ENCODE peak calls at places on chromosomes 11 and 22, in eight cellular contexts. E is HTR-8/SVneo; D is astrocyte of the hippocampus; S is NCI-H345; N is AG08395; F is activated CD4-positive, CD25-positive, alpha-beta regulatory T cell; C is activated naive CD8-positive, alpha-beta T cell treated with anti-CD3 and anti-CD28 coated beads, Interleukin-2, amount 50 U/mL, for 24 hours; M is left ventricle myocardium superior. Q is an unnamed sample.

GRCh38 chr11:111305871-111306270 is 7.5 kb downstream of the POU2AF3 start:
- DNase-seq in E (no peak), D (no peak), S (no peak), N (no peak), F (no peak), C (no peak), M (no peak), Q (no peak)

GRCh38 chr11:105861225-105861624 is 160.8 kb downstream of the MSANTD4 start:
- DNase-seq in E (peak), D (peak), S (peak), N (no peak), F (no peak), C (no peak), M (no peak), Q (no peak)

GRCh38 chr11:59706518-59707285 is 6.9 kb downstream of the OR10V1 start:
- DNase-seq in E (peak), D (peak), S (no peak), N (peak), F (no peak), C (no peak), M (no peak), Q (no peak)

GRCh38 chr11:12007769-12008737 is at the start of gene DKK3:
- DNase-seq in E (no peak), D (peak), S (no peak), N (no peak), F (no peak), C (no peak), M (peak), Q (peak)

GRCh38 chr11:132864811-132865576 is 667.3 kb downstream of the OPCML start:
- DNase-seq in E (no peak), D (no peak), S (no peak), N (no peak), F (no peak), C (no peak), M (no peak), Q (no peak)

GRCh38 chr11:112343368-112344039 is 82.8 kb upstream of the PLET1 start:
- DNase-seq in E (no peak), D (peak), S (peak), N (no peak), F (no peak), C (no peak), M (no peak), Q (no peak)

GRCh38 chr22:17119481-17120202 is 1.5 kb downstream of the TMEM121B start:
- DNase-seq in E (no peak), D (peak), S (no peak), N (no peak), F (no peak), C (peak), M (peak), Q (peak)

GRCh38 chr22:31126128-31126868 is 3.5 kb downstream of the INPP5J start:
- DNase-seq in E (no peak), D (no peak), S (no peak), N (no peak), F (no peak), C (no peak), M (no peak), Q (no peak)

GRCh38 chr11:26806209-26806608 is 84.3 kb upstream of the SLC5A12 start:
- DNase-seq in E (no peak), D (no peak), S (no peak), N (peak), F (no peak), C (no peak), M (no peak), Q (no peak)

GRCh38 chr22:20782083-20782482 is 8.2 kb downstream of the SERPIND1 start:
- DNase-seq in E (no peak), D (no peak), S (no peak), N (no peak), F (no peak), C (no peak), M (no peak), Q (no peak)

GRCh38 chr11:125351045-125351867 is 144.8 kb downstream of the FEZ1 start:
- DNase-seq in E (no peak), D (no peak), S (no peak), N (no peak), F (no peak), C (no peak), M (no peak), Q (no peak)

GRCh38 chr22:27149886-27150529 is 492.6 kb downstream of the MIAT start:
- DNase-seq in E (no peak), D (no peak), S (no peak), N (peak), F (no peak), C (no peak), M (no peak), Q (no peak)

GRCh38 chr11:122180435-122180834 is 64.4 kb upstream of the BLID start:
- DNase-seq in E (peak), D (peak), S (no peak), N (peak), F (no peak), C (no peak), M (peak), Q (peak)

GRCh38 chr11:112871909-112872511 is 89.2 kb upstream of the NCAM1 start:
- DNase-seq in E (no peak), D (no peak), S (no peak), N (no peak), F (no peak), C (no peak), M (no peak), Q (no peak)

GRCh38 chr11:12598330-12599256 is 75.6 kb upstream of the TEAD1 start:
- DNase-seq in E (no peak), D (peak), S (no peak), N (peak), F (no peak), C (no peak), M (no peak), Q (no peak)

GRCh38 chr11:131064373-131064991 is 148.2 kb upstream of the SNX19 start:
- DNase-seq in E (peak), D (peak), S (peak), N (peak), F (no peak), C (peak), M (peak), Q (peak)

GRCh38 chr11:29432719-29433325 is 584.0 kb downstream of the KCNA4 start:
- DNase-seq in E (peak), D (peak), S (no peak), N (peak), F (no peak), C (no peak), M (no peak), Q (no peak)

GRCh38 chr11:62501432-62501891 is 45.1 kb downstream of the AHNAK start:
- DNase-seq in E (no peak), D (peak), S (peak), N (peak), F (no peak), C (no peak), M (peak), Q (peak)

GRCh38 chr11:47609675-47610074 is 15.5 kb upstream of the C1QTNF4 start:
- DNase-seq in E (no peak), D (no peak), S (no peak), N (no peak), F (no peak), C (no peak), M (no peak), Q (no peak)